ENCODE peak calls at places on chromosomes 12 and 14, in six cellular contexts. One of them, this sample, is unnamed.

GRCh38 chr12:45637706-45638105 is 91.8 kb upstream of the ARID2 start:
- DNase-seq in cardiac muscle cell: peak
- DNase-seq in GM23338: no peak
- DNase-seq in GM12864: no peak
- DNase-seq in GM13977: no peak
- DNase-seq in epithelial cell of proximal tubule: no peak
- DNase-seq in this sample: no peak

GRCh38 chr14:35258420-35258819 is 33.8 kb upstream of the PSMA6 start:
- DNase-seq in cardiac muscle cell: peak
- DNase-seq in GM12864: no peak
- DNase-seq in epithelial cell of proximal tubule: no peak
- DNase-seq in GM13977: no peak
- DNase-seq in GM23338: no peak
- DNase-seq in this sample: no peak

GRCh38 chr14:76761198-76761848 is at the start of gene VASH1:
- DNase-seq in cardiac muscle cell: peak
- DNase-seq in GM13977: peak
- DNase-seq in GM23338: peak
- DNase-seq in GM12864: no peak
- DNase-seq in epithelial cell of proximal tubule: no peak
- DNase-seq in this sample: no peak

GRCh38 chr14:68215628-68216027 is 396.0 kb downstream of the RAD51B start:
- DNase-seq in GM13977: no peak
- DNase-seq in GM23338: no peak
- DNase-seq in epithelial cell of proximal tubule: no peak
- DNase-seq in cardiac muscle cell: no peak
- DNase-seq in GM12864: no peak
- DNase-seq in this sample: no peak

GRCh38 chr12:87924149-87924548 is 105.1 kb downstream of the C12orf50 start:
- DNase-seq in cardiac muscle cell: no peak
- DNase-seq in GM12864: no peak
- DNase-seq in epithelial cell of proximal tubule: no peak
- DNase-seq in GM13977: no peak
- DNase-seq in GM23338: no peak
- DNase-seq in this sample: no peak

GRCh38 chr12:117189725-117190209 is 503 bp downstream of the FBXO21 start:
- DNase-seq in GM12864: no peak
- DNase-seq in cardiac muscle cell: peak
- DNase-seq in epithelial cell of proximal tubule: no peak
- DNase-seq in GM23338: peak
- DNase-seq in GM13977: peak
- DNase-seq in this sample: no peak

GRCh38 chr14:56135001-56135400 is 16.8 kb downstream of the PELI2 start:
- DNase-seq in GM13977: no peak
- DNase-seq in GM12864: no peak
- DNase-seq in GM23338: no peak
- DNase-seq in cardiac muscle cell: no peak
- DNase-seq in epithelial cell of proximal tubule: no peak
- DNase-seq in this sample: no peak

GRCh38 chr12:58521796-58522195 is 398.5 kb downstream of the LRIG3 start:
- DNase-seq in GM23338: no peak
- DNase-seq in GM12864: no peak
- DNase-seq in GM13977: no peak
- DNase-seq in cardiac muscle cell: no peak
- DNase-seq in epithelial cell of proximal tubule: no peak
- DNase-seq in this sample: no peak

GRCh38 chr14:75906680-75907280 is 75.0 kb downstream of the TGFB3 start:
- DNase-seq in epithelial cell of proximal tubule: no peak
- DNase-seq in GM23338: peak
- DNase-seq in cardiac muscle cell: peak
- DNase-seq in GM12864: peak
- DNase-seq in GM13977: peak
- DNase-seq in this sample: peak

GRCh38 chr14:67977468-67978034 is 158.0 kb downstream of the RAD51B start:
- DNase-seq in cardiac muscle cell: no peak
- DNase-seq in GM13977: no peak
- DNase-seq in GM12864: no peak
- DNase-seq in GM23338: no peak
- DNase-seq in epithelial cell of proximal tubule: no peak
- DNase-seq in this sample: peak

GRCh38 chr12:84760091-84760490 is 152.5 kb downstream of the SLC6A15 start:
- DNase-seq in epithelial cell of proximal tubule: no peak
- DNase-seq in cardiac muscle cell: no peak
- DNase-seq in GM12864: no peak
- DNase-seq in GM23338: no peak
- DNase-seq in GM13977: no peak
- DNase-seq in this sample: no peak

GRCh38 chr14:55077691-55078151 is 26.3 kb downstream of the MAPK1IP1L start:
- DNase-seq in GM13977: no peak
- DNase-seq in GM12864: no peak
- DNase-seq in epithelial cell of proximal tubule: no peak
- DNase-seq in GM23338: no peak
- DNase-seq in cardiac muscle cell: peak
- DNase-seq in this sample: peak

GRCh38 chr14:20440882-20441281 is 4.9 kb upstream of the KLHL33 start:
- DNase-seq in cardiac muscle cell: no peak
- DNase-seq in GM12864: no peak
- DNase-seq in epithelial cell of proximal tubule: no peak
- DNase-seq in GM23338: no peak
- DNase-seq in GM13977: peak
- DNase-seq in this sample: no peak
- TF ChIP-seq CTCF in cardiac muscle cell: no peak
- TF ChIP-seq CTCF in GM12864: no peak
- TF ChIP-seq CTCF in epithelial cell of proximal tubule: peak
- TF ChIP-seq CTCF in GM23338: no peak
- TF ChIP-seq CTCF in GM13977: no peak
- TF ChIP-seq CTCF in this sample: no peak

GRCh38 chr14:97299661-97300060 is 502.5 kb downstream of the VRK1 start:
- DNase-seq in cardiac muscle cell: no peak
- DNase-seq in epithelial cell of proximal tubule: no peak
- DNase-seq in GM12864: no peak
- DNase-seq in GM23338: peak
- DNase-seq in GM13977: no peak
- DNase-seq in this sample: no peak
- TF ChIP-seq CTCF in cardiac muscle cell: no peak
- TF ChIP-seq CTCF in epithelial cell of proximal tubule: peak
- TF ChIP-seq CTCF in GM12864: peak
- TF ChIP-seq CTCF in GM23338: peak
- TF ChIP-seq CTCF in GM13977: peak
- TF ChIP-seq CTCF in this sample: no peak

GRCh38 chr14:23054000-23054811 is 3.1 kb downstream of the CDH24 start:
- DNase-seq in GM13977: peak
- DNase-seq in GM12864: no peak
- DNase-seq in epithelial cell of proximal tubule: no peak
- DNase-seq in cardiac muscle cell: no peak
- DNase-seq in GM23338: peak
- DNase-seq in this sample: no peak
- TF ChIP-seq CTCF in GM13977: peak
- TF ChIP-seq CTCF in GM12864: peak
- TF ChIP-seq CTCF in epithelial cell of proximal tubule: no peak
- TF ChIP-seq CTCF in cardiac muscle cell: peak
- TF ChIP-seq CTCF in GM23338: peak
- TF ChIP-seq CTCF in this sample: no peak

GRCh38 chr12:67413577-67413976 is 144.4 kb downstream of the CAND1 start:
- DNase-seq in GM23338: no peak
- DNase-seq in epithelial cell of proximal tubule: no peak
- DNase-seq in cardiac muscle cell: no peak
- DNase-seq in GM13977: no peak
- DNase-seq in GM12864: no peak
- DNase-seq in this sample: no peak

GRCh38 chr12:67414011-67414715 is 145.0 kb downstream of the CAND1 start:
- DNase-seq in GM12864: no peak
- DNase-seq in GM13977: no peak
- DNase-seq in epithelial cell of proximal tubule: no peak
- DNase-seq in cardiac muscle cell: no peak
- DNase-seq in GM23338: peak
- DNase-seq in this sample: no peak

GRCh38 chr12:67419810-67420209 is 150.7 kb downstream of the CAND1 start:
- DNase-seq in GM13977: no peak
- DNase-seq in epithelial cell of proximal tubule: no peak
- DNase-seq in cardiac muscle cell: no peak
- DNase-seq in GM12864: no peak
- DNase-seq in GM23338: peak
- DNase-seq in this sample: no peak

GRCh38 chr12:67411562-67411961 is 142.4 kb downstream of the CAND1 start:
- DNase-seq in GM12864: no peak
- DNase-seq in epithelial cell of proximal tubule: no peak
- DNase-seq in cardiac muscle cell: no peak
- DNase-seq in GM13977: no peak
- DNase-seq in GM23338: no peak
- DNase-seq in this sample: no peak

GRCh38 chr12:67415473-67415872 is 146.3 kb downstream of the CAND1 start:
- DNase-seq in epithelial cell of proximal tubule: no peak
- DNase-seq in GM23338: peak
- DNase-seq in cardiac muscle cell: peak
- DNase-seq in GM13977: no peak
- DNase-seq in GM12864: no peak
- DNase-seq in this sample: peak
- TF ChIP-seq CTCF in epithelial cell of proximal tubule: peak
- TF ChIP-seq CTCF in GM23338: peak
- TF ChIP-seq CTCF in cardiac muscle cell: peak
- TF ChIP-seq CTCF in GM13977: peak
- TF ChIP-seq CTCF in GM12864: peak
- TF ChIP-seq CTCF in this sample: no peak

GRCh38 chr12:41368006-41368405 is 179.9 kb downstream of the PDZRN4 start:
- DNase-seq in GM12864: no peak
- DNase-seq in epithelial cell of proximal tubule: no peak
- DNase-seq in cardiac muscle cell: peak
- DNase-seq in GM23338: peak
- DNase-seq in GM13977: no peak
- DNase-seq in this sample: no peak
- TF ChIP-seq CTCF in GM12864: peak
- TF ChIP-seq CTCF in epithelial cell of proximal tubule: peak
- TF ChIP-seq CTCF in cardiac muscle cell: peak
- TF ChIP-seq CTCF in GM23338: peak
- TF ChIP-seq CTCF in GM13977: peak
- TF ChIP-seq CTCF in this sample: no peak

DNA sequence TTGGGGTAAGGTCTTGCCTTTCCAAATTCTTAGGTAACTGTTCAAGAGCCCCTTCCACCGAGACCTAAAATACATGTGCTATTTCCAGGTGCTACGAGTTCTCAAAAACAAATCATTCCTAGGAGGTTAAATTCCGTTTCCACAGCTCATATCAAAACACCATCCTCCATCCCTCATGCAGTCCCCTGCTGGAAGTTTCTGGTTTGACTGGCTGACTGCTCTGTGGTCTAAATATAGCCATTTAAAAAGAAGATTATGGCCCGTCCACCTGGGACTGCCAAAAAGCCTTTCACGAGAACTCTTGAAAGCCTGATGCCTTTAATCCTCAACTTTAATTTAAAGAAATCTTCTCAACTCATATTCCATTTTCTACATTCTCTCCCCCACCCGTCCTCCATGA is 201.5 kb upstream of the MYL2 start:
- DNase-seq in GM12864: no peak
- DNase-seq in GM13977: no peak
- DNase-seq in epithelial cell of proximal tubule: no peak
- DNase-seq in cardiac muscle cell: no peak
- DNase-seq in GM23338: peak
- DNase-seq in this sample: no peak
- TF ChIP-seq CTCF in GM12864: no peak
- TF ChIP-seq CTCF in GM13977: no peak
- TF ChIP-seq CTCF in epithelial cell of proximal tubule: peak
- TF ChIP-seq CTCF in cardiac muscle cell: no peak
- TF ChIP-seq CTCF in GM23338: no peak
- TF ChIP-seq CTCF in this sample: no peak

GRCh38 chr14:94354638-94355185 is 31.6 kb upstream of the SERPINA6 start:
- DNase-seq in cardiac muscle cell: no peak
- DNase-seq in epithelial cell of proximal tubule: no peak
- DNase-seq in GM23338: no peak
- DNase-seq in GM13977: no peak
- DNase-seq in GM12864: no peak
- DNase-seq in this sample: no peak

GRCh38 chr14:94357166-94357565 is 31.2 kb downstream of the SERPINA1 start:
- DNase-seq in GM13977: no peak
- DNase-seq in GM12864: no peak
- DNase-seq in epithelial cell of proximal tubule: no peak
- DNase-seq in GM23338: no peak
- DNase-seq in cardiac muscle cell: no peak
- DNase-seq in this sample: no peak

GRCh38 chr14:94360945-94361565 is 27.3 kb downstream of the SERPINA1 start:
- DNase-seq in GM23338: no peak
- DNase-seq in epithelial cell of proximal tubule: no peak
- DNase-seq in cardiac muscle cell: no peak
- DNase-seq in GM12864: no peak
- DNase-seq in GM13977: no peak
- DNase-seq in this sample: peak

GRCh38 chr14:94356379-94357056 is 31.9 kb downstream of the SERPINA1 start:
- DNase-seq in epithelial cell of proximal tubule: no peak
- DNase-seq in GM12864: no peak
- DNase-seq in GM13977: no peak
- DNase-seq in cardiac muscle cell: no peak
- DNase-seq in GM23338: no peak
- DNase-seq in this sample: no peak

GRCh38 chr14:94355191-94355794 is 32.2 kb upstream of the SERPINA6 start:
- DNase-seq in epithelial cell of proximal tubule: peak
- DNase-seq in GM13977: no peak
- DNase-seq in cardiac muscle cell: peak
- DNase-seq in GM12864: no peak
- DNase-seq in GM23338: peak
- DNase-seq in this sample: no peak
- TF ChIP-seq CTCF in epithelial cell of proximal tubule: peak
- TF ChIP-seq CTCF in GM13977: no peak
- TF ChIP-seq CTCF in cardiac muscle cell: peak
- TF ChIP-seq CTCF in GM12864: peak
- TF ChIP-seq CTCF in GM23338: peak
- TF ChIP-seq CTCF in this sample: no peak

DNA sequence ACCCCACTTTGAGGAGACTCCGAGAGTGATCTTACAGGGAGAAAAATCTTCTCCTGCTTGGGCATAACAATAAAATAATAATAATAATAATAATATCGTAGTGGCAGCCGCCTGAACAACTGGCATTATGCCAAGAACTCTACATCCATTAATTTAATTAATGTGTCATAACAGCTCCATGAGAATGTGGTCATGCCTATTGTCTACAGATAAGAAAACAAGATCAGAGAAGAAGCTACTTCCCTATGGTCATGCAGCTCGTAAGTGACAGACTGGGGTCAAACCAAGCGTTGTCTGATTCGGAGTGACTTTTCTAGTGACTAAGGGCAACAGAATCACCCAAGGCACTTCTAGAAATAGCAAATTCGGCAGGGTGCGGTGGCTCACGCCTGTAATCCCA is 11.8 kb downstream of the PROX2 start:
- DNase-seq in epithelial cell of proximal tubule: no peak
- DNase-seq in GM13977: no peak
- DNase-seq in cardiac muscle cell: no peak
- DNase-seq in GM12864: no peak
- DNase-seq in GM23338: no peak
- DNase-seq in this sample: no peak
- TF ChIP-seq CTCF in epithelial cell of proximal tubule: no peak
- TF ChIP-seq CTCF in GM13977: no peak
- TF ChIP-seq CTCF in cardiac muscle cell: no peak
- TF ChIP-seq CTCF in GM12864: no peak
- TF ChIP-seq CTCF in GM23338: no peak
- TF ChIP-seq CTCF in this sample: no peak

GRCh38 chr14:23728791-23729190 is 92.6 kb downstream of the DHRS2 start:
- DNase-seq in cardiac muscle cell: no peak
- DNase-seq in GM12864: no peak
- DNase-seq in GM13977: no peak
- DNase-seq in GM23338: no peak
- DNase-seq in epithelial cell of proximal tubule: no peak
- DNase-seq in this sample: no peak
- TF ChIP-seq CTCF in cardiac muscle cell: no peak
- TF ChIP-seq CTCF in GM12864: no peak
- TF ChIP-seq CTCF in GM13977: no peak
- TF ChIP-seq CTCF in GM23338: no peak
- TF ChIP-seq CTCF in epithelial cell of proximal tubule: no peak
- TF ChIP-seq CTCF in this sample: no peak